ENCODE peak calls at places on chromosomes 5 and 9, in six cellular contexts. U is COLO829; Q is stimulated activated CD4-positive, alpha-beta T cell treated with anti-CD3 and anti-CD28 coated beads, TNF-alpha, amount 100 ng/mL, for 4 hours; N is KBM-7; C is substantia nigra; A is mammary epithelial cell. X is an unnamed sample.

GRCh38 chr9:123680382-123680781 is 249.5 kb downstream of the DENND1A start:
- DNase-seq in C (no peak), N (no peak), Q (no peak), A (no peak), U (no peak), X (no peak)

GRCh38 chr5:179243333-179243732 is 101.9 kb downstream of the ADAMTS2 start:
- DNase-seq in N (no peak), Q (no peak), C (peak; percentile 8), U (no peak), A (no peak), X (peak; percentile 9)

GRCh38 chr5:176769911-176770310 is 40.4 kb upstream of the UNC5A start:
- DNase-seq in N (no peak), C (no peak), A (no peak), U (no peak), Q (no peak), X (no peak)

GRCh38 chr5:169270827-169271226 is 30.1 kb downstream of the SLIT3 start:
- DNase-seq in Q (no peak), U (no peak), N (no peak), A (no peak), C (no peak), X (no peak)

GRCh38 chr5:33524476-33524875 is 83.7 kb downstream of the TARS1 start:
- DNase-seq in N (peak; percentile 1), C (no peak), Q (no peak), U (no peak), A (peak; percentile 32), X (no peak)

GRCh38 chr5:136655429-136655828 is 290.1 kb upstream of the TRPC7 start:
- DNase-seq in U (no peak), N (no peak), Q (no peak), A (no peak), C (no peak), X (no peak)

GRCh38 chr9:97773723-97774122 is 76.6 kb upstream of the XPA start:
- DNase-seq in N (no peak), U (no peak), Q (no peak), C (no peak), A (no peak), X (no peak)

GRCh38 chr5:35246928-35247644 is 16.8 kb upstream of the PRLR start:
- DNase-seq in A (no peak), C (no peak), Q (no peak), U (no peak), N (no peak), X (no peak)

GRCh38 chr9:117546894-117547293 is 132.0 kb upstream of the ASTN2 start:
- DNase-seq in N (no peak), Q (no peak), A (peak; percentile 11), U (no peak), C (no peak), X (no peak)

GRCh38 chr9:93017621-93018020 is 40.9 kb upstream of the SUSD3 start:
- DNase-seq in A (no peak), C (no peak), N (no peak), Q (no peak), U (no peak), X (no peak)

GRCh38 chr5:142597546-142598337 is 88.1 kb downstream of the FGF1 start:
- DNase-seq in A (peak; percentile 93), Q (no peak), U (peak; percentile 12), N (no peak), C (no peak), X (peak; percentile 17)

GRCh38 chr5:117454716-117455212 is 880.1 kb upstream of the SEMA6A start:
- DNase-seq in N (peak; percentile 63), Q (no peak), A (peak; percentile 43), C (no peak), U (peak; percentile 2), X (peak; percentile 53)

GRCh38 chr5:181109489-181110013 is 21.4 kb downstream of the OR2V1 start:
- DNase-seq in N (no peak), A (no peak), Q (no peak), C (no peak), U (no peak), X (no peak)

GRCh38 chr5:36492998-36493655 is 113.3 kb upstream of the SLC1A3 start:
- DNase-seq in N (no peak), C (no peak), Q (no peak), U (no peak), A (peak; percentile 32), X (no peak)

GRCh38 chr9:134661791-134662142 is 20.2 kb downstream of the COL5A1 start:
- DNase-seq in U (no peak), N (no peak), Q (no peak), C (no peak), A (peak; percentile 32), X (no peak)

GRCh38 chr5:158838788-158839187 is 260.9 kb downstream of the EBF1 start:
- DNase-seq in U (no peak), N (no peak), Q (no peak), C (no peak), A (no peak), X (no peak)

GRCh38 chr5:160749026-160749425 is 103.0 kb downstream of the ATP10B start:
- DNase-seq in C (no peak), U (no peak), N (no peak), A (no peak), Q (no peak), X (no peak)

GRCh38 chr5:79691007-79691406 is 1.4 kb downstream of the CMYA5 start:
- DNase-seq in N (no peak), A (no peak), Q (no peak), U (no peak), C (no peak), X (no peak)

GRCh38 chr9:5552301-5552700 is 42.0 kb downstream of the PDCD1LG2 start:
- DNase-seq in A (no peak), N (no peak), C (no peak), U (no peak), Q (no peak), X (no peak)

GRCh38 chr5:74608754-74609576 is 31.6 kb downstream of the ENC1 start:
- DNase-seq in A (no peak), Q (no peak), U (no peak), C (no peak), N (no peak), X (no peak)

GRCh38 chr9:123928471-123929176 is 1.3 kb downstream of the DENND1A start:
- DNase-seq in A (no peak), Q (no peak), C (no peak), U (no peak), N (peak; percentile 14), X (no peak)

GRCh38 chr9:96246267-96246671 is 55.7 kb downstream of the HSD17B3 start:
- DNase-seq in C (no peak), Q (no peak), A (no peak), N (no peak), U (no peak), X (no peak)

GRCh38 chr9:37836386-37836785 is 35.8 kb downstream of the DCAF10 start:
- DNase-seq in A (no peak), U (no peak), N (no peak), Q (no peak), C (no peak), X (no peak)

GRCh38 chr5:141694479-141694878 is 12.4 kb upstream of the ARAP3 start:
- DNase-seq in Q (no peak), A (no peak), N (no peak), C (no peak), U (no peak), X (no peak)

GRCh38 chr5:52007230-52007858 is 624.1 kb downstream of the ISL1 start:
- DNase-seq in C (no peak), A (peak; percentile 33), Q (no peak), U (peak; percentile 15), N (peak; percentile 47), X (no peak)

GRCh38 chr9:76657265-76657664 is 107.0 kb upstream of the PCA3 start:
- DNase-seq in N (no peak), C (no peak), U (no peak), Q (no peak), A (no peak), X (no peak)

GRCh38 chr9:99377790-99378775 is 156.0 kb downstream of the SEC61B start:
- DNase-seq in U (no peak), N (no peak), A (no peak), C (no peak), Q (no peak), X (no peak)

GRCh38 chr9:132241840-132242620 is 80.2 kb downstream of the NTNG2 start:
- DNase-seq in N (peak; percentile 86), Q (peak; percentile 22), A (no peak), C (no peak), U (no peak), X (peak; percentile 53)

GRCh38 chr5:80142996-80143395 is 107.8 kb downstream of the THBS4 start:
- DNase-seq in N (no peak), A (no peak), Q (no peak), U (no peak), C (no peak), X (no peak)

GRCh38 chr5:133627180-133627579 is 14.8 kb upstream of the FSTL4 start:
- DNase-seq in Q (no peak), A (peak; percentile 4), N (no peak), U (no peak), C (no peak), X (no peak)

X was measured in glutamatergic neuron.